ENCODE peak calls at places on chromosomes 16 and 17, in seven cellular contexts. I is SW480; V is IMR-90; W is fibroblast of villous mesenchyme; X is head of caudate nucleus; B is NCI-H510A treated with DMSO at 0.1 percent for 48 hours; J is stimulated activated CD4-positive, alpha-beta T cell treated with anti-CD3 and anti-CD28 coated beads, Interleukin-1b, Interleukin-23, amount 100 ng/mL, for 1 hour. P is an unnamed sample.

GRCh38 chr16:82236875-82237274 is 66.9 kb upstream of the MPHOSPH6 start:
- DNase-seq in W (no peak), B (no peak), I (no peak), J (no peak), X (no peak), V (no peak), P (no peak)

GRCh38 chr16:3019594-3020246 is 448 bp upstream of the TNFRSF12A start:
- DNase-seq in I (no peak), W (no peak), X (peak), J (no peak), V (no peak), B (no peak), P (no peak)

GRCh38 chr16:3945751-3946603 is 65.5 kb upstream of the CREBBP start:
- DNase-seq in V (peak), W (peak), X (no peak), I (peak), J (no peak), B (no peak), P (peak)

GRCh38 chr17:29573558-29573870 is 5.0 kb downstream of the TP53I13 start:
- DNase-seq in I (no peak), B (no peak), V (no peak), W (no peak), X (peak), J (no peak), P (no peak)

GRCh38 chr17:47848198-47848513 is 2.8 kb downstream of the SP6 start:
- DNase-seq in W (no peak), B (no peak), I (no peak), X (no peak), V (no peak), J (no peak), P (no peak)

GRCh38 chr16:46894011-46894672 is 10.0 kb downstream of the GPT2 start:
- DNase-seq in V (peak), W (no peak), B (no peak), J (no peak), I (no peak), X (peak), P (no peak)

GRCh38 chr17:14052886-14053615 is 16.3 kb upstream of the COX10 start:
- DNase-seq in W (peak), J (no peak), I (peak), V (no peak), B (no peak), X (no peak), P (no peak)

GRCh38 chr17:19769946-19770652 is 22.0 kb upstream of the ALDH3A1 start:
- DNase-seq in B (no peak), J (no peak), X (no peak), I (no peak), V (peak), W (peak), P (peak)

GRCh38 chr17:70332356-70332755 is 163.0 kb downstream of the KCNJ2 start:
- DNase-seq in W (no peak), I (no peak), V (no peak), B (no peak), J (no peak), X (no peak), P (no peak)

GRCh38 chr16:21001262-21001661 is 100.7 kb downstream of the LYRM1 start:
- DNase-seq in W (peak), B (no peak), X (no peak), J (no peak), I (no peak), V (peak), P (no peak)

GRCh38 chr17:56449176-56449575 is 144.3 kb upstream of the NOG start:
- DNase-seq in W (no peak), J (no peak), B (no peak), V (no peak), I (no peak), X (no peak), P (no peak)

GRCh38 chr17:70808596-70808995 is 639.3 kb downstream of the KCNJ2 start:
- DNase-seq in V (no peak), B (peak), J (no peak), W (no peak), I (peak), X (no peak), P (no peak)

GRCh38 chr16:30551781-30552180 is 6.4 kb downstream of the ZNF764 start:
- DNase-seq in B (no peak), I (no peak), V (no peak), W (no peak), X (no peak), J (no peak), P (no peak)

GRCh38 chr17:70365098-70365583 is 195.8 kb downstream of the KCNJ2 start:
- DNase-seq in J (no peak), B (no peak), V (peak), I (peak), X (no peak), W (peak), P (no peak)

GRCh38 chr16:60582528-60582927 is 1453.7 kb downstream of the CDH8 start:
- DNase-seq in W (no peak), I (no peak), B (no peak), J (no peak), V (no peak), X (no peak), P (no peak)